ENCODE peak calls at places on chromosome 1, in eight cellular contexts. R, C, U, E, L, X, F and I are unnamed samples.

GRCh38 chr1:96236156-96236739 is 485.3 kb upstream of the PTBP2 start:
- DNase-seq in R (no peak), C (peak; percentile 79), U (no peak), E (no peak), L (peak; percentile 34), X (peak; percentile 14), F (no peak), I (peak; percentile 81)

GRCh38 chr1:19070891-19071621 is 114.6 kb upstream of the IFFO2 start:
- DNase-seq in R (no peak), C (no peak), U (no peak), E (no peak), L (no peak), X (no peak), F (no peak), I (no peak)

GRCh38 chr1:179714623-179715022 is 28.5 kb upstream of the FAM163A start:
- DNase-seq in R (no peak), C (no peak), U (no peak), E (no peak), L (no peak), X (no peak), F (no peak), I (no peak)

GRCh38 chr1:197399691-197400521 is 131.9 kb downstream of the CRB1 start:
- DNase-seq in R (no peak), C (peak; percentile 76), U (no peak), E (no peak), L (peak; percentile 18), X (peak; percentile 10), F (no peak), I (peak; percentile 58)

GRCh38 chr1:28921286-28921869 is 7.0 kb downstream of the EPB41 start:
- DNase-seq in R (no peak), C (no peak), U (no peak), E (no peak), L (no peak), X (no peak), F (no peak), I (no peak)

GRCh38 chr1:209363112-209363511 is 220.4 kb upstream of the CAMK1G start:
- DNase-seq in R (no peak), C (no peak), U (no peak), E (no peak), L (no peak), X (no peak), F (no peak), I (no peak)

GRCh38 chr1:89259283-89259971 is 13.2 kb downstream of the GBP5 start:
- DNase-seq in R (no peak), C (no peak), U (no peak), E (no peak), L (no peak), X (no peak), F (peak; percentile 21), I (no peak)

GRCh38 chr1:33299461-33300155 is 21.3 kb downstream of the A3GALT2 start:
- DNase-seq in R (no peak), C (no peak), U (no peak), E (no peak), L (no peak), X (no peak), F (no peak), I (no peak)

GRCh38 chr1:214120951-214121350 is 133.2 kb downstream of the PROX1 start:
- DNase-seq in R (no peak), C (no peak), U (no peak), E (no peak), L (no peak), X (no peak), F (no peak), I (no peak)

GRCh38 chr1:110057963-110058518 is 12.4 kb downstream of the ALX3 start:
- DNase-seq in R (no peak), C (no peak), U (no peak), E (no peak), L (no peak), X (no peak), F (no peak), I (no peak)

GRCh38 chr1:91806146-91806545 is 79.8 kb downstream of the TGFBR3 start:
- DNase-seq in R (no peak), C (peak; percentile 76), U (peak; percentile 59), E (no peak), L (no peak), X (no peak), F (no peak), I (no peak)

GRCh38 chr1:232594018-232594502 is 35.9 kb downstream of the SIPA1L2 start:
- DNase-seq in R (no peak), C (no peak), U (no peak), E (no peak), L (no peak), X (no peak), F (no peak), I (peak; percentile 20)

GRCh38 chr1:178726545-178726944 is 1.5 kb downstream of the RALGPS2 start:
- DNase-seq in R (no peak), C (no peak), U (no peak), E (no peak), L (no peak), X (no peak), F (no peak), I (no peak)

GRCh38 chr1:228803421-228803820 is 68.1 kb downstream of the RHOU start:
- DNase-seq in R (no peak), C (no peak), U (no peak), E (no peak), L (no peak), X (no peak), F (no peak), I (no peak)

GRCh38 chr1:115062542-115063004 is 26.7 kb downstream of the TSPAN2 start:
- DNase-seq in R (no peak), C (peak; percentile 13), U (no peak), E (peak; percentile 37), L (peak; percentile 23), X (no peak), F (peak; percentile 94), I (no peak)

GRCh38 chr1:223815865-223816264 is 29.9 kb downstream of the TP53BP2 start:
- DNase-seq in R (no peak), C (no peak), U (no peak), E (no peak), L (no peak), X (no peak), F (no peak), I (peak; percentile 29)

GRCh38 chr1:175410560-175410959 is 218.0 kb upstream of the KIAA0040 start:
- DNase-seq in R (no peak), C (no peak), U (no peak), E (no peak), L (no peak), X (no peak), F (no peak), I (no peak)

GRCh38 chr1:113101588-113101987 is 28.6 kb downstream of the LRIG2 start:
- DNase-seq in R (no peak), C (peak; percentile 22), U (no peak), E (no peak), L (no peak), X (no peak), F (no peak), I (peak; percentile 58)
- TF ChIP-seq CTCF in R (no peak), C (no peak), U (no peak), E (no peak), L (no peak), X (no peak), F (no peak), I (no peak)

DNA sequence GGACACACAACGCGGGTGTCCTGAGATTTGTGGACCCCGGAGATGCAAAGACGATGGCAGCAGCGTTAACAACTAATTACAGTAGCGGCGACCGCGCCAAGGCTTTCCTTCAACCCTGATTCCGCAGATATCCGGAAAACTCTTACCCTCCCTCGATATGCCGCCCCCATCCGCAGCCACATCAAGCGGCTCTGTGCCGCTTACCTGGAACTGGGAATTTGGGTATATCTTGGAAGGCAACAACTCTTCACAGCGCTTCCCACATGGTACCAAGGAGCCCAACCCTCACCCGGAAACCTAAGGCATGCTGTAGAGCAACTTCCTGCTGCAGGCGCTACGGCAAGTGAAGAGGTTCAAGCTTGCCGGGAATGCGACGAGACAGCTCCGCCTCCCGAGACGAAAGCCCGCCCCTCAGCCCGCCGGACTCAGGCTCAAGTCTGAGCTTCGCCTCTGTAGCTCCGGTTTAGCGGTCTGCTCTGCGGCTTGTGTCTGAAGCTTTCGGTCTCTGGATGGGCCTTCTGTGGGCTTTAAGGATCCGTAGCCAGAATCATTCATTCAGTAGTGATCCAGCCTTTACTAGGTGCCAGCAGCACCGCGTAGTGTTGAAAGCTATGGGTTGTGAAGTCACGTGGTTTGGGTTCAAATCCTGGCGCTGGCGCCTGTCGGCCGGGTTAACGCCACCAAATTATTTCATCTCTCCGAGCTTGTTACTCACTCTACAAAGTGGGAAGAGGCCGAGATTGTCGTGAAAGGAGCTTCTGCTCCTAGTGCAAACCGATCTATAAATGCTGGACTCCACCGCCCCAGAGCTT is at the start of gene HEATR1:
- DNase-seq in R (peak; percentile 81), C (peak; percentile 97), U (peak; percentile 98), E (peak; percentile 93), L (peak; percentile 94), X (peak; percentile 94), F (peak; percentile 76), I (peak; percentile 95)
- TF ChIP-seq CTCF in R (no peak), C (no peak), U (no peak), E (no peak), L (no peak), X (no peak), F (no peak), I (no peak)

GRCh38 chr1:9200441-9200840 is 34.1 kb upstream of the H6PD start:
- DNase-seq in R (no peak), C (no peak), U (no peak), E (no peak), L (no peak), X (no peak), F (no peak), I (peak; percentile 93)

GRCh38 chr1:9196129-9197040 is 38.2 kb upstream of the H6PD start:
- DNase-seq in R (peak; percentile 49), C (peak; percentile 94), U (peak; percentile 92), E (peak; percentile 72), L (peak; percentile 73), X (peak; percentile 75), F (peak; percentile 34), I (peak; percentile 99)

GRCh38 chr1:9197186-9198099 is 37.1 kb upstream of the H6PD start:
- DNase-seq in R (no peak), C (no peak), U (no peak), E (peak; percentile 31), L (no peak), X (no peak), F (no peak), I (peak; percentile 48)

GRCh38 chr1:9201421-9202239 is 32.9 kb upstream of the H6PD start:
- DNase-seq in R (no peak), C (peak; percentile 72), U (no peak), E (peak; percentile 54), L (no peak), X (no peak), F (no peak), I (peak; percentile 93)

GRCh38 chr1:9198538-9199361 is 35.8 kb upstream of the H6PD start:
- DNase-seq in R (peak; percentile 38), C (peak; percentile 58), U (no peak), E (peak; percentile 48), L (no peak), X (peak; percentile 71), F (no peak), I (peak; percentile 58)
- TF ChIP-seq CTCF in R (peak; percentile 41), C (peak; percentile 30), U (no peak), E (peak; percentile 23), L (no peak), X (no peak), F (no peak), I (no peak)

DNA sequence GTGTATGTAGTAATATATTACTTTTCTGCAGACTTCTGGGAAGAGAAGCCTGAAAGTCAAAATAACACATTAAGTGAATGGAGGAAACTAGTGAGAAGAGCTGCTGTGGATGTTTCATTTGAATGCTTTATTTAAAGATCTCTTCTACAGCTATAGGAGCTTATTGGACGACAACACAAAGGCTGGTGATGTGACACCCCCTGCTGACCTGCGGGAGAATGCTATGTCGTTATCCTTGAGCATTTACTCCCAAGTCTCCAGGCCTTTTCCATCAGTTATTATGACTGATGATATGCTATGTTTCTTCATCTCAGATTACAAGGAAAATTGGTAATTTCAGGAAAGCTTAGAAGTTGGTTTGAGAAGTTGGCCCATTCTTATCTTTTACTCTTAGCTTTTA is 22.3 kb upstream of the PLA2G4A start:
- DNase-seq in R (no peak), C (peak; percentile 84), U (no peak), E (no peak), L (no peak), X (peak; percentile 33), F (no peak), I (peak; percentile 18)
- TF ChIP-seq CTCF in R (peak; percentile 33), C (peak; percentile 60), U (no peak), E (no peak), L (no peak), X (no peak), F (no peak), I (no peak)